ENCODE peak calls at places on chromosomes 2 and 18, in nine cellular contexts. One of them, this sample, is unnamed.

GRCh38 chr2:132582360-132582759 is 87.6 kb downstream of the LYPD1 start:
- DNase-seq in IMR-90: peak; percentile 69
- DNase-seq in lung: peak; percentile 39
- DNase-seq in ascending aorta: no peak
- DNase-seq in A549: no peak
- DNase-seq in AG09309: no peak
- DNase-seq in foreskin fibroblast: peak; percentile 2
- DNase-seq in CD4-positive, alpha-beta T cell: no peak
- DNase-seq in neural progenitor cell: no peak
- DNase-seq in this sample: no peak

GRCh38 chr2:172888704-172889103 is 153.1 kb downstream of the RAPGEF4 start:
- DNase-seq in IMR-90: no peak
- DNase-seq in lung: no peak
- DNase-seq in ascending aorta: no peak
- DNase-seq in A549: no peak
- DNase-seq in AG09309: no peak
- DNase-seq in foreskin fibroblast: no peak
- DNase-seq in CD4-positive, alpha-beta T cell: no peak
- DNase-seq in neural progenitor cell: no peak
- DNase-seq in this sample: no peak

GRCh38 chr18:39274535-39274934 is 1708.9 kb upstream of the CELF4 start:
- DNase-seq in IMR-90: peak; percentile 45
- DNase-seq in lung: no peak
- DNase-seq in ascending aorta: no peak
- DNase-seq in A549: no peak
- DNase-seq in AG09309: no peak
- DNase-seq in foreskin fibroblast: peak; percentile 70
- DNase-seq in CD4-positive, alpha-beta T cell: no peak
- DNase-seq in neural progenitor cell: no peak
- DNase-seq in this sample: no peak

GRCh38 chr18:54679318-54680149 is 88.5 kb downstream of the DYNAP start:
- DNase-seq in IMR-90: peak; percentile 83
- DNase-seq in lung: no peak
- DNase-seq in ascending aorta: no peak
- DNase-seq in A549: peak; percentile 78
- DNase-seq in AG09309: peak; percentile 62
- DNase-seq in foreskin fibroblast: peak; percentile 86
- DNase-seq in CD4-positive, alpha-beta T cell: no peak
- DNase-seq in neural progenitor cell: peak; percentile 49
- DNase-seq in this sample: no peak

GRCh38 chr2:160989778-160990177 is 170.4 kb upstream of the TANK start:
- DNase-seq in IMR-90: no peak
- DNase-seq in lung: no peak
- DNase-seq in ascending aorta: no peak
- DNase-seq in A549: no peak
- DNase-seq in AG09309: no peak
- DNase-seq in foreskin fibroblast: no peak
- DNase-seq in CD4-positive, alpha-beta T cell: no peak
- DNase-seq in neural progenitor cell: no peak
- DNase-seq in this sample: no peak

GRCh38 chr2:175579646-175580045 is 398.1 kb upstream of the ATP5MC3 start:
- DNase-seq in IMR-90: no peak
- DNase-seq in lung: no peak
- DNase-seq in ascending aorta: no peak
- DNase-seq in A549: no peak
- DNase-seq in AG09309: no peak
- DNase-seq in foreskin fibroblast: no peak
- DNase-seq in CD4-positive, alpha-beta T cell: no peak
- DNase-seq in neural progenitor cell: no peak
- DNase-seq in this sample: no peak

GRCh38 chr18:74540689-74541421 is 6.6 kb downstream of the CNDP1 start:
- DNase-seq in IMR-90: peak; percentile 28
- DNase-seq in lung: no peak
- DNase-seq in ascending aorta: no peak
- DNase-seq in A549: no peak
- DNase-seq in AG09309: no peak
- DNase-seq in foreskin fibroblast: peak; percentile 21
- DNase-seq in CD4-positive, alpha-beta T cell: no peak
- DNase-seq in neural progenitor cell: no peak
- DNase-seq in this sample: no peak

GRCh38 chr2:127193948-127194267 is 26.2 kb downstream of the CYP27C1 start:
- DNase-seq in IMR-90: peak; percentile 68
- DNase-seq in lung: no peak
- DNase-seq in ascending aorta: no peak
- DNase-seq in A549: no peak
- DNase-seq in AG09309: peak; percentile 64
- DNase-seq in foreskin fibroblast: peak; percentile 54
- DNase-seq in CD4-positive, alpha-beta T cell: no peak
- DNase-seq in neural progenitor cell: no peak
- DNase-seq in this sample: no peak

GRCh38 chr2:239897596-239898235 is 127.4 kb downstream of the NDUFA10 start:
- DNase-seq in IMR-90: no peak
- DNase-seq in lung: no peak
- DNase-seq in ascending aorta: no peak
- DNase-seq in A549: no peak
- DNase-seq in AG09309: no peak
- DNase-seq in foreskin fibroblast: no peak
- DNase-seq in CD4-positive, alpha-beta T cell: no peak
- DNase-seq in neural progenitor cell: no peak
- DNase-seq in this sample: no peak

GRCh38 chr2:70988151-70988550 is 6.5 kb downstream of the TEX261 start:
- DNase-seq in IMR-90: no peak
- DNase-seq in lung: no peak
- DNase-seq in ascending aorta: peak; percentile 65
- DNase-seq in A549: no peak
- DNase-seq in AG09309: no peak
- DNase-seq in foreskin fibroblast: no peak
- DNase-seq in CD4-positive, alpha-beta T cell: no peak
- DNase-seq in neural progenitor cell: no peak
- DNase-seq in this sample: no peak

GRCh38 chr2:20633794-20634259 is 17.1 kb downstream of the HS1BP3 start:
- DNase-seq in IMR-90: no peak
- DNase-seq in lung: peak; percentile 77
- DNase-seq in ascending aorta: peak; percentile 85
- DNase-seq in A549: no peak
- DNase-seq in AG09309: no peak
- DNase-seq in foreskin fibroblast: no peak
- DNase-seq in CD4-positive, alpha-beta T cell: no peak
- DNase-seq in neural progenitor cell: no peak
- DNase-seq in this sample: no peak

GRCh38 chr2:15242936-15243461 is 318.1 kb downstream of the NBAS start:
- DNase-seq in IMR-90: no peak
- DNase-seq in lung: no peak
- DNase-seq in ascending aorta: no peak
- DNase-seq in A549: no peak
- DNase-seq in AG09309: no peak
- DNase-seq in foreskin fibroblast: peak; percentile 4
- DNase-seq in CD4-positive, alpha-beta T cell: no peak
- DNase-seq in neural progenitor cell: no peak
- DNase-seq in this sample: no peak

GRCh38 chr2:77105008-77105407 is 417.2 kb downstream of the LRRTM4 start:
- DNase-seq in IMR-90: no peak
- DNase-seq in lung: no peak
- DNase-seq in ascending aorta: no peak
- DNase-seq in A549: no peak
- DNase-seq in AG09309: no peak
- DNase-seq in foreskin fibroblast: no peak
- DNase-seq in CD4-positive, alpha-beta T cell: no peak
- DNase-seq in neural progenitor cell: no peak
- DNase-seq in this sample: no peak

GRCh38 chr2:71995067-71995665 is 152.5 kb downstream of the CYP26B1 start:
- DNase-seq in IMR-90: peak; percentile 5
- DNase-seq in lung: no peak
- DNase-seq in ascending aorta: no peak
- DNase-seq in A549: peak; percentile 47
- DNase-seq in AG09309: no peak
- DNase-seq in foreskin fibroblast: peak; percentile 39
- DNase-seq in CD4-positive, alpha-beta T cell: no peak
- DNase-seq in neural progenitor cell: peak; percentile 28
- DNase-seq in this sample: no peak
- TF ChIP-seq CTCF in IMR-90: peak; percentile 45
- TF ChIP-seq CTCF in lung: no peak
- TF ChIP-seq CTCF in ascending aorta: peak; percentile 57
- TF ChIP-seq CTCF in A549: peak; percentile 80
- TF ChIP-seq CTCF in AG09309: peak; percentile 67
- TF ChIP-seq CTCF in foreskin fibroblast: peak; percentile 62
- TF ChIP-seq CTCF in CD4-positive, alpha-beta T cell: no peak
- TF ChIP-seq CTCF in neural progenitor cell: peak; percentile 52
- TF ChIP-seq CTCF in this sample: no peak

GRCh38 chr2:181231886-181232644 is 225.1 kb upstream of the ITGA4 start:
- DNase-seq in IMR-90: no peak
- DNase-seq in lung: no peak
- DNase-seq in ascending aorta: no peak
- DNase-seq in A549: no peak
- DNase-seq in AG09309: no peak
- DNase-seq in foreskin fibroblast: peak; percentile 79
- DNase-seq in CD4-positive, alpha-beta T cell: no peak
- DNase-seq in neural progenitor cell: no peak
- DNase-seq in this sample: no peak
- TF ChIP-seq CTCF in IMR-90: no peak
- TF ChIP-seq CTCF in lung: no peak
- TF ChIP-seq CTCF in ascending aorta: no peak
- TF ChIP-seq CTCF in A549: no peak
- TF ChIP-seq CTCF in AG09309: no peak
- TF ChIP-seq CTCF in foreskin fibroblast: no peak
- TF ChIP-seq CTCF in CD4-positive, alpha-beta T cell: no peak
- TF ChIP-seq CTCF in neural progenitor cell: no peak
- TF ChIP-seq CTCF in this sample: no peak

GRCh38 chr2:120686511-120687168 is 49.0 kb upstream of the GLI2 start:
- DNase-seq in IMR-90: no peak
- DNase-seq in lung: no peak
- DNase-seq in ascending aorta: no peak
- DNase-seq in A549: no peak
- DNase-seq in AG09309: no peak
- DNase-seq in foreskin fibroblast: no peak
- DNase-seq in CD4-positive, alpha-beta T cell: no peak
- DNase-seq in neural progenitor cell: no peak
- DNase-seq in this sample: no peak
- TF ChIP-seq CTCF in IMR-90: peak; percentile 18
- TF ChIP-seq CTCF in lung: no peak
- TF ChIP-seq CTCF in ascending aorta: no peak
- TF ChIP-seq CTCF in A549: peak; percentile 48
- TF ChIP-seq CTCF in AG09309: peak; percentile 34
- TF ChIP-seq CTCF in foreskin fibroblast: peak; percentile 36
- TF ChIP-seq CTCF in CD4-positive, alpha-beta T cell: peak; percentile 39
- TF ChIP-seq CTCF in neural progenitor cell: peak; percentile 54
- TF ChIP-seq CTCF in this sample: peak; percentile 68

GRCh38 chr2:55048925-55049793 is 1.1 kb downstream of the RTN4 start:
- DNase-seq in IMR-90: peak; percentile 69
- DNase-seq in lung: peak; percentile 90
- DNase-seq in ascending aorta: peak; percentile 95
- DNase-seq in A549: peak; percentile 84
- DNase-seq in AG09309: no peak
- DNase-seq in foreskin fibroblast: peak; percentile 92
- DNase-seq in CD4-positive, alpha-beta T cell: peak; percentile 14
- DNase-seq in neural progenitor cell: peak; percentile 91
- DNase-seq in this sample: peak; percentile 84

GRCh38 chr2:55051026-55051866 is 995 bp upstream of the RTN4 start:
- DNase-seq in IMR-90: peak; percentile 100
- DNase-seq in lung: peak; percentile 68
- DNase-seq in ascending aorta: peak; percentile 93
- DNase-seq in A549: peak; percentile 96
- DNase-seq in AG09309: peak; percentile 99
- DNase-seq in foreskin fibroblast: peak; percentile 99
- DNase-seq in CD4-positive, alpha-beta T cell: no peak
- DNase-seq in neural progenitor cell: peak; percentile 67
- DNase-seq in this sample: no peak

GRCh38 chr2:55049794-55050132 is 488 bp downstream of the RTN4 start:
- DNase-seq in IMR-90: no peak
- DNase-seq in lung: no peak
- DNase-seq in ascending aorta: no peak
- DNase-seq in A549: peak; percentile 31
- DNase-seq in AG09309: no peak
- DNase-seq in foreskin fibroblast: peak; percentile 26
- DNase-seq in CD4-positive, alpha-beta T cell: no peak
- DNase-seq in neural progenitor cell: no peak
- DNase-seq in this sample: no peak

GRCh38 chr2:55048514-55048924 is 1.7 kb downstream of the RTN4 start:
- DNase-seq in IMR-90: peak; percentile 45
- DNase-seq in lung: peak; percentile 36
- DNase-seq in ascending aorta: no peak
- DNase-seq in A549: peak; percentile 71
- DNase-seq in AG09309: no peak
- DNase-seq in foreskin fibroblast: peak; percentile 62
- DNase-seq in CD4-positive, alpha-beta T cell: no peak
- DNase-seq in neural progenitor cell: no peak
- DNase-seq in this sample: no peak

GRCh38 chr2:55050133-55050994 is at the start of gene RTN4:
- DNase-seq in IMR-90: peak; percentile 100
- DNase-seq in lung: peak; percentile 98
- DNase-seq in ascending aorta: peak; percentile 99
- DNase-seq in A549: peak; percentile 100
- DNase-seq in AG09309: peak; percentile 97
- DNase-seq in foreskin fibroblast: peak; percentile 100
- DNase-seq in CD4-positive, alpha-beta T cell: peak; percentile 96
- DNase-seq in neural progenitor cell: peak; percentile 99
- DNase-seq in this sample: peak; percentile 98
- TF ChIP-seq CTCF in IMR-90: peak; percentile 21
- TF ChIP-seq CTCF in lung: no peak
- TF ChIP-seq CTCF in ascending aorta: no peak
- TF ChIP-seq CTCF in A549: no peak
- TF ChIP-seq CTCF in AG09309: peak; percentile 20
- TF ChIP-seq CTCF in foreskin fibroblast: no peak
- TF ChIP-seq CTCF in CD4-positive, alpha-beta T cell: no peak
- TF ChIP-seq CTCF in neural progenitor cell: no peak
- TF ChIP-seq CTCF in this sample: no peak

This sample was measured in glutamatergic neuron.